ENCODE peak calls at places on chromosomes 12 and 14, in four cellular contexts. One of them, this sample, is unnamed.

GRCh38 chr12:56863789-56864188 is 70.4 kb downstream of the SDR9C7 start:
- DNase-seq in HepG2: no peak
- DNase-seq in GM12878: no peak
- DNase-seq in H1: no peak
- DNase-seq in this sample: peak; percentile 8

GRCh38 chr14:21535545-21536394 is 9.6 kb upstream of the SALL2 start:
- DNase-seq in H1: no peak
- DNase-seq in GM12878: no peak
- DNase-seq in HepG2: no peak
- DNase-seq in this sample: no peak

GRCh38 chr12:71438670-71439361 is 782 bp upstream of the LGR5 start:
- DNase-seq in H1: no peak
- DNase-seq in GM12878: no peak
- DNase-seq in HepG2: peak; percentile 98
- DNase-seq in this sample: peak; percentile 26

GRCh38 chr12:2259368-2259767 is 206.6 kb downstream of the CACNA1C start:
- DNase-seq in GM12878: no peak
- DNase-seq in H1: no peak
- DNase-seq in HepG2: no peak
- DNase-seq in this sample: no peak

GRCh38 chr12:31572900-31573299 is 18.0 kb downstream of the DENND5B start:
- DNase-seq in GM12878: no peak
- DNase-seq in HepG2: no peak
- DNase-seq in H1: no peak
- DNase-seq in this sample: no peak

GRCh38 chr14:26835949-26836570 is 238.2 kb upstream of the NOVA1 start:
- DNase-seq in HepG2: no peak
- DNase-seq in H1: no peak
- DNase-seq in GM12878: no peak
- DNase-seq in this sample: no peak

GRCh38 chr12:7289743-7290142 is 14.1 kb upstream of the ACSM4 start:
- DNase-seq in H1: no peak
- DNase-seq in GM12878: no peak
- DNase-seq in HepG2: no peak
- DNase-seq in this sample: peak; percentile 75

GRCh38 chr12:19515179-19515578 is 75.9 kb downstream of the AEBP2 start:
- DNase-seq in HepG2: no peak
- DNase-seq in H1: no peak
- DNase-seq in GM12878: no peak
- DNase-seq in this sample: peak; percentile 39

GRCh38 chr12:71694099-71694820 is 8.4 kb downstream of the TMEM19 start:
- DNase-seq in H1: no peak
- DNase-seq in GM12878: peak; percentile 79
- DNase-seq in HepG2: no peak
- DNase-seq in this sample: no peak

GRCh38 chr12:117472983-117473382 is 111.6 kb upstream of the NOS1 start:
- DNase-seq in GM12878: no peak
- DNase-seq in H1: peak; percentile 36
- DNase-seq in HepG2: peak; percentile 9
- DNase-seq in this sample: peak; percentile 92

GRCh38 chr14:23361320-23361719 is 3.7 kb downstream of the EFS start:
- DNase-seq in H1: no peak
- DNase-seq in GM12878: no peak
- DNase-seq in HepG2: no peak
- DNase-seq in this sample: no peak

GRCh38 chr14:105350450-105351244 is 36.1 kb downstream of the PACS2 start:
- DNase-seq in GM12878: no peak
- DNase-seq in HepG2: no peak
- DNase-seq in H1: no peak
- DNase-seq in this sample: peak; percentile 24

GRCh38 chr14:54187439-54187838 is 209.4 kb upstream of the CDKN3 start:
- DNase-seq in H1: no peak
- DNase-seq in GM12878: no peak
- DNase-seq in HepG2: no peak
- DNase-seq in this sample: no peak

GRCh38 chr12:79019672-79020071 is 155.1 kb downstream of the SYT1 start:
- DNase-seq in GM12878: peak; percentile 12
- DNase-seq in H1: no peak
- DNase-seq in HepG2: no peak
- DNase-seq in this sample: no peak

GRCh38 chr14:102625564-102626296 is 33.3 kb downstream of the RCOR1 start:
- DNase-seq in H1: no peak
- DNase-seq in GM12878: no peak
- DNase-seq in HepG2: no peak
- DNase-seq in this sample: no peak

GRCh38 chr12:117109943-117110342 is 10.7 kb upstream of the TESC start:
- DNase-seq in H1: no peak
- DNase-seq in HepG2: no peak
- DNase-seq in GM12878: no peak
- DNase-seq in this sample: no peak

GRCh38 chr12:31322651-31323248 is 3.2 kb downstream of the SINHCAF start:
- DNase-seq in GM12878: no peak
- DNase-seq in H1: no peak
- DNase-seq in HepG2: no peak
- DNase-seq in this sample: peak; percentile 51

GRCh38 chr14:81246561-81247270 is 26.0 kb upstream of the GTF2A1 start:
- DNase-seq in H1: no peak
- DNase-seq in GM12878: no peak
- DNase-seq in HepG2: no peak
- DNase-seq in this sample: no peak

GRCh38 chr12:38906482-38907170 is 1.2 kb upstream of the CPNE8 start:
- DNase-seq in H1: peak; percentile 65
- DNase-seq in GM12878: peak; percentile 56
- DNase-seq in HepG2: peak; percentile 45
- DNase-seq in this sample: peak; percentile 94

GRCh38 chr12:85441740-85442139 is 161.7 kb downstream of the ALX1 start:
- DNase-seq in H1: no peak
- DNase-seq in HepG2: peak; percentile 9
- DNase-seq in GM12878: no peak
- DNase-seq in this sample: no peak

GRCh38 chr12:79407671-79408622 is 282.8 kb downstream of the PAWR start:
- DNase-seq in GM12878: peak; percentile 9
- DNase-seq in H1: peak; percentile 38
- DNase-seq in HepG2: peak; percentile 74
- DNase-seq in this sample: peak; percentile 85

GRCh38 chr12:12839886-12840285 is 26.7 kb downstream of the DDX47 start:
- DNase-seq in H1: no peak
- DNase-seq in HepG2: no peak
- DNase-seq in GM12878: no peak
- DNase-seq in this sample: no peak

GRCh38 chr12:122944588-122944987 is 21.7 kb downstream of the ABCB9 start:
- DNase-seq in HepG2: peak; percentile 33
- DNase-seq in GM12878: no peak
- DNase-seq in H1: no peak
- DNase-seq in this sample: no peak

GRCh38 chr14:88166616-88167015 is 156.5 kb downstream of the KCNK10 start:
- DNase-seq in H1: no peak
- DNase-seq in HepG2: no peak
- DNase-seq in GM12878: no peak
- DNase-seq in this sample: no peak

GRCh38 chr12:92928431-92928961 is 599 bp downstream of the EEA1 start:
- DNase-seq in GM12878: no peak
- DNase-seq in H1: no peak
- DNase-seq in HepG2: no peak
- DNase-seq in this sample: no peak

GRCh38 chr12:55727643-55728184 is 1.1 kb downstream of the CD63 start:
- DNase-seq in H1: no peak
- DNase-seq in HepG2: no peak
- DNase-seq in GM12878: no peak
- DNase-seq in this sample: peak; percentile 30

GRCh38 chr14:90600619-90601018 is 203.8 kb downstream of the CALM1 start:
- DNase-seq in HepG2: no peak
- DNase-seq in H1: no peak
- DNase-seq in GM12878: no peak
- DNase-seq in this sample: no peak

GRCh38 chr14:57485635-57486034 is 8.0 kb downstream of the CCDC198 start:
- DNase-seq in GM12878: no peak
- DNase-seq in H1: no peak
- DNase-seq in HepG2: no peak
- DNase-seq in this sample: no peak

GRCh38 chr14:94051779-94052178 is 25.6 kb downstream of the OTUB2 start:
- DNase-seq in HepG2: no peak
- DNase-seq in GM12878: no peak
- DNase-seq in H1: no peak
- DNase-seq in this sample: no peak

GRCh38 chr14:61645247-61645646 is 50.1 kb upstream of the HIF1A start:
- DNase-seq in HepG2: no peak
- DNase-seq in GM12878: no peak
- DNase-seq in H1: no peak
- DNase-seq in this sample: no peak

GRCh38 chr14:66101662-66102061 is 384.5 kb upstream of the CCDC196 start:
- DNase-seq in H1: no peak
- DNase-seq in HepG2: no peak
- DNase-seq in GM12878: no peak
- DNase-seq in this sample: no peak

GRCh38 chr12:92036061-92036620 is 109.5 kb downstream of the BTG1 start:
- DNase-seq in HepG2: no peak
- DNase-seq in H1: no peak
- DNase-seq in GM12878: no peak
- DNase-seq in this sample: no peak

GRCh38 chr12:114878781-114879180 is 194.8 kb upstream of the TBX3 start:
- DNase-seq in H1: no peak
- DNase-seq in GM12878: no peak
- DNase-seq in HepG2: no peak
- DNase-seq in this sample: no peak

GRCh38 chr14:61420326-61420725 is 98.9 kb downstream of the PRKCH start:
- DNase-seq in H1: peak; percentile 31
- DNase-seq in GM12878: no peak
- DNase-seq in HepG2: no peak
- DNase-seq in this sample: no peak

GRCh38 chr12:66061557-66062279 is 68.8 kb downstream of the LLPH start:
- DNase-seq in HepG2: no peak
- DNase-seq in GM12878: no peak
- DNase-seq in H1: peak; percentile 44
- DNase-seq in this sample: peak; percentile 83

GRCh38 chr12:105235299-105235746 is 651 bp downstream of the APPL2 start:
- DNase-seq in GM12878: no peak
- DNase-seq in H1: no peak
- DNase-seq in HepG2: no peak
- DNase-seq in this sample: no peak

GRCh38 chr12:117069926-117070900 is 29.0 kb downstream of the TESC start:
- DNase-seq in HepG2: no peak
- DNase-seq in H1: no peak
- DNase-seq in GM12878: no peak
- DNase-seq in this sample: no peak

GRCh38 chr12:47165934-47166333 is 86.2 kb upstream of the AMIGO2 start:
- DNase-seq in HepG2: no peak
- DNase-seq in GM12878: no peak
- DNase-seq in H1: no peak
- DNase-seq in this sample: no peak

GRCh38 chr12:47164730-47165439 is 85.1 kb upstream of the AMIGO2 start:
- DNase-seq in HepG2: no peak
- DNase-seq in GM12878: no peak
- DNase-seq in H1: no peak
- DNase-seq in this sample: no peak

GRCh38 chr12:47166365-47166764 is 86.6 kb upstream of the AMIGO2 start:
- DNase-seq in HepG2: no peak
- DNase-seq in H1: no peak
- DNase-seq in GM12878: no peak
- DNase-seq in this sample: no peak

GRCh38 chr12:47160296-47161244 is 80.8 kb upstream of the AMIGO2 start:
- DNase-seq in HepG2: no peak
- DNase-seq in GM12878: no peak
- DNase-seq in H1: no peak
- DNase-seq in this sample: no peak

GRCh38 chr12:47164116-47164515 is 84.4 kb upstream of the AMIGO2 start:
- DNase-seq in HepG2: no peak
- DNase-seq in H1: no peak
- DNase-seq in GM12878: no peak
- DNase-seq in this sample: no peak
- H3K4me3 ChIP-seq in HepG2: no peak overlapping the region
- H3K4me3 ChIP-seq in H1: no peak overlapping the region
- H3K4me3 ChIP-seq in GM12878: no peak overlapping the region
- H3K4me3 ChIP-seq in this sample: no peak overlapping the region

DNA sequence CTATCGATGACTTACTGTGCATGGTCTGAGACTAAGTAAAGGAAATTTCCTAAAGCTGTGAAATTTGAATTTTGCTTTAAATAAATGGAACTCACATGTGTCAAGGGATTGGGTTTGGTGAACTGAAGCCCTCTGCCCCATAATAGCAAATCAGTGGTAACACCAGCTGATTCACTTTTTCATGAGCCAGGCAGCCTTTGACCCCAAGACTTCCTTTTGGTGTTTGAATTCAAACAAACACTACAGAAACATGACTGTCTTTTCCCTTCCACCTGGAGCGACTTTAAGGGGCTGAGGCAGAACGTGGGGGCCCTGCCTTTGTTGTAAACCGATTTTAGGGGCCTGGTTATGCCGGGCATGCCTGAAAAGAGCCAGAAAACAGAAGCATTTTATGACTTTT is 28.8 kb downstream of the KCTD10 start:
- DNase-seq in GM12878: no peak
- DNase-seq in H1: no peak
- DNase-seq in HepG2: no peak
- DNase-seq in this sample: no peak
- TF ChIP-seq CREB1 in GM12878: no peak
- TF ChIP-seq CREB1 in H1: no peak
- TF ChIP-seq CREB1 in HepG2: no peak
- TF ChIP-seq CREB1 in this sample: no peak

GRCh38 chr12:96420255-96420930 is 20.2 kb upstream of the CDK17 start:
- DNase-seq in H1: no peak
- DNase-seq in HepG2: no peak
- DNase-seq in GM12878: no peak
- DNase-seq in this sample: no peak
- H3K4me3 ChIP-seq in H1: no peak overlapping the region
- H3K4me3 ChIP-seq in HepG2: no peak overlapping the region
- H3K4me3 ChIP-seq in GM12878: no peak overlapping the region
- H3K4me3 ChIP-seq in this sample: no peak overlapping the region

DNA sequence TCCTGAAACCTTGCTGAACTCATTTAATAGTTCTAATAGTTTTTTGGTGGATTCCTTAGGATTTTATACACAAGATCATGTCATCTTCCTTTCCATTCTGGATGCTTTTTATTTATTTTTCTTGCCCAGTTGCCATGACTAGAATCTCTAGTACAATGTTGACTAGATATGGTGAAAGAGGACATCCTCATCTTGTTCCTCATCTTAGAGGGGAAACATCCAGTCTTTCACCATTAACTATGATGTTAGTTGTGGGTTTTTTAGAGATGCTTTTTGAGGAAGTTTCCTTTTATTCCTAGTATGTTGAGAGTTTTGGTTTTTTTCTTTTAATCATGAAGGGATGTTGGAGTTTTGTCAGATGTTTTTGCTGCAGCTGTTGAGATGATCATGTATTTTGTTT is 8.6 kb downstream of the ANKRD13A start:
- DNase-seq in H1: no peak
- DNase-seq in HepG2: no peak
- DNase-seq in GM12878: no peak
- DNase-seq in this sample: no peak
- TF ChIP-seq CREB1 in H1: no peak
- TF ChIP-seq CREB1 in HepG2: no peak
- TF ChIP-seq CREB1 in GM12878: no peak
- TF ChIP-seq CREB1 in this sample: no peak

This sample was measured in GM23338.